ENCODE peak calls at places on chromosomes 11 and 22, in eight cellular contexts. Q is IMR-90, A is lower leg skin, R is NB4, P is K562, M is A549, I is adrenal gland, C is transverse colon. B is an unnamed sample.

GRCh38 chr22:36640106-36640672 is 63.4 kb downstream of the CACNG2 start:
- DNase-seq in C (no peak), R (no peak), I (no peak), M (no peak), A (no peak), Q (no peak), P (no peak), B (no peak)

GRCh38 chr11:75350743-75351540 is 519 bp downstream of the ARRB1 start:
- DNase-seq in Q (peak; percentile 46), M (no peak), I (peak; percentile 63), R (peak; percentile 80), A (peak; percentile 93), P (peak; percentile 61), C (peak; percentile 61), B (peak; percentile 57)

GRCh38 chr22:46010951-46011626 is 34.1 kb upstream of the WNT7B start:
- DNase-seq in P (no peak), Q (no peak), R (no peak), A (peak; percentile 87), C (no peak), I (no peak), M (no peak), B (no peak)

GRCh38 chr22:40960137-40960536 is 9.0 kb downstream of the RBX1 start:
- DNase-seq in I (no peak), M (no peak), P (no peak), C (no peak), R (no peak), Q (no peak), A (no peak), B (no peak)

GRCh38 chr11:68454767-68455166 is 5.8 kb upstream of the PPP6R3 start:
- DNase-seq in M (no peak), I (no peak), Q (no peak), C (no peak), P (no peak), R (no peak), A (no peak), B (no peak)

GRCh38 chr11:95089620-95090542 is at the start of gene ENDOD1:
- DNase-seq in A (peak; percentile 96), M (peak; percentile 75), Q (peak; percentile 74), C (peak; percentile 88), P (peak; percentile 89), R (peak; percentile 87), I (peak; percentile 80), B (peak; percentile 94)

GRCh38 chr22:17109113-17109865 is 11.9 kb downstream of the TMEM121B start:
- DNase-seq in Q (no peak), I (no peak), A (no peak), P (no peak), C (no peak), M (no peak), R (peak; percentile 13), B (no peak)

GRCh38 chr22:45529966-45530575 is 27.4 kb downstream of the FBLN1 start:
- DNase-seq in M (no peak), C (no peak), Q (peak; percentile 94), I (no peak), R (no peak), A (no peak), P (no peak), B (no peak)

GRCh38 chr11:29448246-29448877 is 568.5 kb downstream of the KCNA4 start:
- DNase-seq in R (peak; percentile 4), C (no peak), M (peak; percentile 22), P (peak; percentile 8), I (peak; percentile 61), Q (peak; percentile 25), A (no peak), B (no peak)

GRCh38 chr22:34760276-34761008 is 305.5 kb upstream of the ISX start:
- DNase-seq in P (no peak), A (no peak), M (no peak), R (no peak), Q (no peak), C (no peak), I (no peak), B (no peak)

GRCh38 chr11:316031-316701 is 2.3 kb downstream of the IFITM1 start:
- DNase-seq in R (peak; percentile 37), Q (no peak), A (no peak), M (no peak), C (no peak), I (no peak), P (peak; percentile 43), B (no peak)

GRCh38 chr11:9120659-9121350 is 29.4 kb upstream of the SCUBE2 start:
- DNase-seq in I (no peak), P (peak; percentile 36), M (peak; percentile 33), A (no peak), C (no peak), R (no peak), Q (no peak), B (peak; percentile 8)

GRCh38 chr22:17087176-17088131 is 2.7 kb downstream of the IL17RA start:
- DNase-seq in P (no peak), Q (peak; percentile 91), C (no peak), R (peak; percentile 88), I (peak; percentile 27), M (no peak), A (peak; percentile 75), B (no peak)

GRCh38 chr11:122754553-122755322 is 83.6 kb upstream of the CRTAM start:
- DNase-seq in P (peak; percentile 49), I (no peak), A (no peak), C (peak; percentile 11), Q (no peak), R (peak; percentile 75), M (no peak), B (peak; percentile 51)

GRCh38 chr11:69398529-69399492 is 82.7 kb upstream of the LINC01488 start:
- DNase-seq in Q (peak; percentile 26), R (peak; percentile 73), P (no peak), M (no peak), I (no peak), C (no peak), A (no peak), B (no peak)

GRCh38 chr11:104073950-104074349 is 37.5 kb downstream of the DDI1 start:
- DNase-seq in M (peak; percentile 40), R (peak; percentile 80), I (peak; percentile 30), P (no peak), Q (peak; percentile 58), A (no peak), C (no peak), B (no peak)

GRCh38 chr22:46511391-46512370 is 25.7 kb downstream of the CELSR1 start:
- DNase-seq in M (no peak), P (no peak), I (no peak), Q (no peak), C (no peak), R (no peak), A (no peak), B (no peak)

GRCh38 chr22:39392341-39392948 is 7.1 kb upstream of the TAB1 start:
- DNase-seq in I (no peak), M (no peak), R (peak; percentile 54), Q (no peak), C (no peak), P (no peak), A (no peak), B (no peak)

GRCh38 chr11:32113637-32114203 is 22.8 kb downstream of the RCN1 start:
- DNase-seq in M (no peak), I (no peak), Q (no peak), R (no peak), C (no peak), A (no peak), P (no peak), B (no peak)

GRCh38 chr11:1943977-1944376 is 3.2 kb upstream of the MRPL23 start:
- DNase-seq in Q (peak; percentile 5), P (no peak), R (no peak), A (peak; percentile 84), C (peak; percentile 2), M (no peak), I (no peak), B (no peak)

GRCh38 chr22:49203863-49204598 is 623.6 kb downstream of the BRD1 start:
- DNase-seq in R (no peak), Q (no peak), C (no peak), A (peak; percentile 72), I (no peak), M (no peak), P (no peak), B (no peak)

GRCh38 chr11:119101759-119102423 is at the start of gene DPAGT1:
- DNase-seq in P (peak; percentile 62), M (peak; percentile 98), I (peak; percentile 94), R (peak; percentile 98), Q (peak; percentile 97), A (peak; percentile 97), C (peak; percentile 92), B (peak; percentile 94)
- TF ChIP-seq POLR2A in P (peak; percentile 64), M (peak; percentile 34), I (peak; percentile 72), R (no peak), Q (peak; percentile 41), A (no peak), C (no peak), B (peak; percentile 52)

GRCh38 chr22:42301742-42302102 is 31.3 kb upstream of the TCF20 start:
- DNase-seq in A (no peak), R (no peak), Q (no peak), I (no peak), M (no peak), C (no peak), P (no peak), B (no peak)
- TF ChIP-seq POLR2A in A (no peak), R (no peak), Q (no peak), I (no peak), M (no peak), C (no peak), P (no peak), B (no peak)

DNA sequence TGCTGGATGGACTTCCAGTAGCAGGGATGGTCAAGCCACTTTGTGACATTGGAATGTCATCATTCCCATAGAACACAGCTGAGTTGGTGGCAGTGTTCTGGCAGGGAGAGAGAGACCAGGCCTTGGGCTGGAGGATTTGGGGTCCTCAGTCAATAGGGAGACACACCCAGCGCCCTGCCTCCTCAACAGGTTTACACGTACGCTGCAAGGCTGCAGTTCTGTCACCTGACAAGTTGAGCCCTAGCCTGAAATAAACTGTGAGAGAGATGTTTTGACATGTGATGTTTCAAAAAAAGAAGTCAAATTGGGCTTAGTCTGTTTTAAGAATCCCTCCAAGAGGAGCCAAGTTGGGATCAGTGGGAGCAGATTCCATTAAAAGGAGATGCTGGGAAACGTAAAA is 42.9 kb upstream of the CRYBB3 start:
- DNase-seq in I (no peak), Q (no peak), C (no peak), A (no peak), M (no peak), P (no peak), R (no peak), B (no peak)
- TF ChIP-seq POLR2A in I (no peak), Q (no peak), C (no peak), A (no peak), M (no peak), P (no peak), R (no peak), B (no peak)

DNA sequence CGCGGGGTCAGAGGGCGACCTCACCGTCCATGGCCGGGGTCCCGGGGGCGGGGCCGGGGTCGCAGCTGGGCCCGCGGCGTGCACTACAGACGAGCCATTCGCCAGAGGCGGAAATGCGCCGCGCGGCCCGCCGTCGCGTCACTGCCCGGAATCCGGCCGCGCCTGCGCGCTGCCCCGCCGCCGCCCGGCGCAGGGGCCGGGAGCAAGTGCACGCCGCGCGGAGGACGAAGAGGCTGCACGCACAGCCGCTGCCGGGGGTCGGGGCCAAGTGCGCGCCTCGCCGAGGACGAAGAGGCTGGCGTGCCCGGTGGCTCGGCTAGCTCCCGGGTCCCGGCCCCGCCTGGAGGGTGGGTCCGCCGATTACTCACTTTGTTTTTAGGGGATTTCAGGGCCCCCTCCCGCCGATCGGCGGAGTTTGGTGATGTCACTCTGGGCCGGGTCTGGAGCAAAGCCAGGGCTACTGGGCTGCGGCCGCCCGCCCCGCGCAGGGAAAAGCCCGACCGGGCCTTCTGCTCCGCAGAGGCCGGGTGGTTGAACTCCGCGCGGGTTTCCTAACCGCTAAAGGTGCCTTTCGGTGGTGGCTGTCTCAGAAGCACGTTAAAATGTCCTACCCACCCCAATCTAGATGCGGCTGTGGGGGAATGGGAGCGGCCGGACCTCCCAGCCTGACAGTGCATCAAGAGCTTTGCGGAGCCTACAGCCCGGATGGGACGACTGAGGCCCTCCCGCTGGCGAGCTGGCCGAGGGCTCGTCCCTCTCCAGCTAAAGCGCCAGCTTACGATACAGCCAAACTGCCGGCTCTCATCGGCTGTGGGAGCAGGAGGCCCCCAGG is at the start of gene RELA:
- DNase-seq in R (peak; percentile 95), Q (peak; percentile 93), C (peak; percentile 93), P (peak; percentile 93), A (peak; percentile 99), M (peak; percentile 91), I (peak; percentile 92), B (peak; percentile 97)
- TF ChIP-seq POLR2A in R (peak; percentile 54), Q (peak; percentile 83), C (peak; percentile 92), P (peak; percentile 81), A (peak; percentile 36), M (peak; percentile 74), I (peak; percentile 78), B (peak; percentile 83)